ENCODE peak calls at places on chromosomes 11 and 22, in six cellular contexts. U is mesendoderm, Y is cardiac muscle cell, D is HL-60, I is small intestine, Z is tibial nerve. M is an unnamed sample.

GRCh38 chr11:6225896-6226295 is 8.5 kb downstream of the FHIP1B start:
- DNase-seq in Y (no peak), I (peak), U (no peak), Z (no peak), D (peak), M (no peak)

GRCh38 chr11:58028687-58029411 is 1.9 kb upstream of the OR6Q1 start:
- DNase-seq in Y (no peak), D (peak), U (no peak), Z (no peak), I (peak), M (no peak)

GRCh38 chr11:76807206-76807875 is 24.2 kb downstream of the TSKU start:
- DNase-seq in Y (peak), I (peak), U (peak), Z (peak), D (peak), M (peak)

GRCh38 chr11:92591551-92591950 is 366.9 kb downstream of the FAT3 start:
- DNase-seq in U (no peak), Y (no peak), D (no peak), I (no peak), Z (no peak), M (no peak)

GRCh38 chr22:23179381-23180294 is 671 bp upstream of the BCR start:
- DNase-seq in I (no peak), Y (no peak), Z (no peak), U (peak), D (no peak), M (peak)

GRCh38 chr11:20618083-20618482 is 18.7 kb downstream of the SLC6A5 start:
- DNase-seq in I (no peak), Z (no peak), Y (no peak), U (no peak), D (no peak), M (peak)

GRCh38 chr11:117697319-117697718 is 99.7 kb downstream of the DSCAML1 start:
- DNase-seq in D (no peak), Y (no peak), I (no peak), Z (no peak), U (no peak), M (no peak)

GRCh38 chr11:118621898-118622375 is 14.5 kb downstream of the PHLDB1 start:
- DNase-seq in Z (no peak), I (no peak), D (no peak), U (no peak), Y (no peak), M (no peak)

GRCh38 chr11:15189646-15190365 is 75.1 kb downstream of the INSC start:
- DNase-seq in U (no peak), D (no peak), I (no peak), Z (no peak), Y (no peak), M (no peak)

GRCh38 chr11:58659404-58659803 is 36.9 kb downstream of the CNTF start:
- DNase-seq in Y (no peak), Z (no peak), U (no peak), D (no peak), I (peak), M (no peak)

GRCh38 chr22:38294193-38294592 is 21.4 kb upstream of the TMEM184B start:
- DNase-seq in Z (no peak), U (no peak), Y (no peak), I (no peak), D (no peak), M (no peak)

GRCh38 chr22:28249402-28249801 is 330.3 kb upstream of the PITPNB start:
- DNase-seq in D (no peak), Z (no peak), U (peak), Y (peak), I (no peak), M (no peak)

GRCh38 chr11:77299528-77299993 is 1.9 kb downstream of the GDPD4 start:
- DNase-seq in I (peak), U (no peak), D (no peak), Z (no peak), Y (no peak), M (no peak)

GRCh38 chr22:31044262-31044861 is 36.8 kb upstream of the SMTN start:
- DNase-seq in Y (no peak), Z (peak), D (no peak), U (no peak), I (no peak), M (peak)

GRCh38 chr11:12285106-12285505 is 92.3 kb upstream of the PARVA start:
- DNase-seq in I (no peak), U (no peak), Y (no peak), D (peak), Z (no peak), M (no peak)

GRCh38 chr11:83294208-83294607 is 8.0 kb upstream of the CCDC90B start:
- DNase-seq in D (no peak), Z (no peak), Y (peak), I (no peak), U (peak), M (no peak)

GRCh38 chr11:131495417-131495816 is 125.0 kb downstream of the NTM start:
- DNase-seq in U (no peak), D (no peak), I (peak), Z (peak), Y (no peak), M (peak)

GRCh38 chr11:134292661-134293060 is 16.5 kb downstream of the GLB1L3 start:
- DNase-seq in Z (no peak), I (no peak), Y (no peak), D (no peak), U (no peak), M (no peak)

GRCh38 chr11:14269956-14270355 is 89.0 kb downstream of the RRAS2 start:
- DNase-seq in Z (no peak), I (no peak), Y (no peak), D (no peak), U (no peak), M (no peak)

GRCh38 chr22:26585104-26585790 is 4.7 kb downstream of the TPST2 start:
- DNase-seq in Y (peak), D (no peak), I (peak), Z (no peak), U (no peak), M (peak)

GRCh38 chr11:4072668-4073285 is 21.8 kb upstream of the RRM1 start:
- DNase-seq in U (peak), D (peak), Y (peak), I (peak), Z (no peak), M (peak)

GRCh38 chr11:26109658-26110393 is 222.1 kb upstream of the ANO3 start:
- DNase-seq in Z (no peak), Y (no peak), U (no peak), D (no peak), I (no peak), M (no peak)

DNA sequence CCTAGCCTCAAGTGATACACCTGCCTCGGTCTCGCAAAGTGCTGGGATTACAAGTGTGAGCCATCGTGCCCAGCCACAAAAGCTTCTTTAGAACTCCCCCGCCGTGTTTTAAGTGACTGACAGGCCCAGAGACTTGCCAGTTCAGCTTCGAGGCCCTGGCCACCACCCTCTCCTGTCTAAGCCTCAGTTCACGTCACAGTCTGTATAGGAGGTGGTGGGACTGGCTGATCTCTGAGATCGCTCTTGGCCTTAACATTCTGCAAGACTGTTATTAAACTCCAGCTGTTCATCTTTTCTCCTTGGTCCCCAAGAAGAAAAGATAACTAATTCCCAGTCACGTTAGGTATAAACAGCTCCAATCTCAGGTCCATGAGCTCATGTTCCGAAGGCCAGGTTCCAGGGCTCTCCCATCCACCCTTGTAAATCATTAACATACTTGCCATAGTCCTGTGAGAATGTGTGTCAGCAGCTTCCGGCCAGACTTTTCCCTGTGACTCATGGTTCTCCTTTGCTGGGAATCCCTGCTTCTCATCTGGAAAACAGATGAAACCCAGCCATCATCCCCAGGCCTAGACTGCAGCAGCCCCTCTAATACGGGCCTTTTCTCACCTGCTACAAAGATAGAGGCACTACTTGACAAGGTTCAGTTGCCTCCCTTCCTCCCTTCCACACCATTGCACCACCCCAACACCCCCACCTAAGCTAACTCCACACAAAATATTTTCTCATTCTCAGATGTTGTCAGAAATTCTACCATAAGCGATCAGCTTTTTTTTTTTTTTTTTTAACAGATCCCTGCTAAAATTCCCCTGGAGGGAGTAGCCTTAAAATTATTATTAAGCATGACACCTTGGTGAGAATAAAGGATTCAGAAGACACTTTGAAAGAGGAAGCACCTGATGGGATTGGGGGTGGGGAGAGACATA is 5.6 kb upstream of the KIAA0930 start:
- DNase-seq in I (peak), U (peak), Y (no peak), Z (no peak), D (no peak), M (no peak)
- H3K27ac ChIP-seq in I (peak), U (peak), Y (peak), Z (peak), D (no peak), M (no peak)

DNA sequence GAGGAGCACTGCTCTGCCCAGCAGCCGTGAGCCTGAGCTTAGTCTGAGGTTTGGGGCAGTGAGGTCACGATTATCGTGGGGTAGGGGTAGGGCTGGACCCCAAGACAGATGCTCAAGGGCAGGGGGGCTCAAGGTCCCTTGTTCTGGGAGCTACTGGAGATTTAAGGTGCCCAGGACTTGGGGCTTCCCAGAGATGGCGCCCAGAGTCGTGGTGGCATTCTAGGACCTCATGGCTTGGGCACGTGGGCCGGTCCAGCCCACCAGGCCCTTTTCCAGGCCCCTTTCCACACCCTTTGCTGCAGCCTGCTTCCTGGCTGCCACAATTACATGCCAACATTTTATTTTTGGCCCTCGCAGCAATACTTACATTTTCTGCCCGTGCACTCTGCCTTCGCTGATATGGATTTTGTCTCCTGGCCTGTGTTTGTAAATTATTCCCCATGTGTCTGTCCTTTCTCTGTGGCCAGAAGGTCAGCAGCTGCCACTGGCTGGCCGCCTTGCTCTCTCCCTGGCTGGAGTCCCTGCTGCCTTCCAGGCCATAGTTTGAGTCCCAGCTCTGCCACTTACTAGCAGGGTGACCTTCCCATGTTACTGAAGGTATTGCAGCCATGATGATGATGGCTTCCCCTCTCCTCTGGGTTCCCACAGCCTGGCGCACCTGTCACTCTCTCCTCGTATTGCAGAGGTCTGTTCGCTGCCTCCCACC is 11.2 kb downstream of the MB start:
- DNase-seq in I (no peak), Y (no peak), U (no peak), D (no peak), Z (no peak), M (no peak)
- H3K27ac ChIP-seq in I (no peak), Y (peak), U (no peak), D (no peak), Z (no peak), M (no peak)

GRCh38 chr11:111530091-111530490 is 10.4 kb upstream of the LAYN start:
- DNase-seq in Y (no peak), I (no peak), U (no peak), D (peak), Z (no peak), M (no peak)
- H3K27ac ChIP-seq in Y (no peak), I (no peak), U (no peak), D (no peak), Z (no peak), M (no peak)

GRCh38 chr11:46675288-46675851 is 25.0 kb downstream of the ARHGAP1 start:
- DNase-seq in I (peak), U (peak), Y (no peak), Z (peak), D (no peak), M (peak)
- H3K27ac ChIP-seq in I (peak), U (peak), Y (peak), Z (peak), D (peak), M (peak)